ENCODE peak calls at places on chromosomes 12 and 14, in ten cellular contexts. One of them, this sample, is unnamed.
A peak's percentile ranks its signal among the peaks of the same experiment; 100 is the strongest.

GRCh38 chr12:3313655-3314305 is 177.2 kb upstream of the PRMT8 start:
- DNase-seq in SJSA1: peak; percentile 20
- DNase-seq in CD8-positive, alpha-beta memory T cell: no peak
- DNase-seq in CD8-positive, alpha-beta T cell: no peak
- DNase-seq in hepatocyte: no peak
- DNase-seq in heart left ventricle: no peak
- DNase-seq in naive thymus-derived CD4-positive, alpha-beta T cell: no peak
- DNase-seq in uterus: no peak
- DNase-seq in MM.1S: peak; percentile 15
- DNase-seq in heart right ventricle: no peak
- DNase-seq in this sample: peak; percentile 5

GRCh38 chr12:1534708-1535107 is 59.7 kb downstream of the FBXL14 start:
- DNase-seq in SJSA1: no peak
- DNase-seq in CD8-positive, alpha-beta memory T cell: no peak
- DNase-seq in CD8-positive, alpha-beta T cell: no peak
- DNase-seq in hepatocyte: no peak
- DNase-seq in heart left ventricle: no peak
- DNase-seq in naive thymus-derived CD4-positive, alpha-beta T cell: no peak
- DNase-seq in uterus: no peak
- DNase-seq in MM.1S: peak; percentile 83
- DNase-seq in heart right ventricle: no peak
- DNase-seq in this sample: no peak

GRCh38 chr14:22375321-22375930 is 213.6 kb downstream of the DAD1 start:
- DNase-seq in SJSA1: no peak
- DNase-seq in CD8-positive, alpha-beta memory T cell: no peak
- DNase-seq in CD8-positive, alpha-beta T cell: no peak
- DNase-seq in hepatocyte: peak; percentile 71
- DNase-seq in heart left ventricle: no peak
- DNase-seq in naive thymus-derived CD4-positive, alpha-beta T cell: no peak
- DNase-seq in uterus: no peak
- DNase-seq in MM.1S: peak; percentile 55
- DNase-seq in heart right ventricle: no peak
- DNase-seq in this sample: peak; percentile 3

GRCh38 chr14:51581017-51581881 is 70.5 kb upstream of the FRMD6 start:
- DNase-seq in SJSA1: peak; percentile 78
- DNase-seq in CD8-positive, alpha-beta memory T cell: no peak
- DNase-seq in CD8-positive, alpha-beta T cell: no peak
- DNase-seq in hepatocyte: peak; percentile 33
- DNase-seq in heart left ventricle: no peak
- DNase-seq in naive thymus-derived CD4-positive, alpha-beta T cell: no peak
- DNase-seq in uterus: no peak
- DNase-seq in MM.1S: no peak
- DNase-seq in heart right ventricle: no peak
- DNase-seq in this sample: no peak

GRCh38 chr12:6461401-6462233 is 8.9 kb downstream of the VAMP1 start:
- DNase-seq in SJSA1: no peak
- DNase-seq in CD8-positive, alpha-beta memory T cell: peak; percentile 74
- DNase-seq in CD8-positive, alpha-beta T cell: peak; percentile 77
- DNase-seq in hepatocyte: no peak
- DNase-seq in heart left ventricle: peak; percentile 44
- DNase-seq in naive thymus-derived CD4-positive, alpha-beta T cell: peak; percentile 76
- DNase-seq in uterus: no peak
- DNase-seq in MM.1S: peak; percentile 87
- DNase-seq in heart right ventricle: no peak
- DNase-seq in this sample: no peak

GRCh38 chr14:101918125-101918989 is 46.0 kb upstream of the DYNC1H1 start:
- DNase-seq in SJSA1: no peak
- DNase-seq in CD8-positive, alpha-beta memory T cell: no peak
- DNase-seq in CD8-positive, alpha-beta T cell: no peak
- DNase-seq in hepatocyte: no peak
- DNase-seq in heart left ventricle: no peak
- DNase-seq in naive thymus-derived CD4-positive, alpha-beta T cell: no peak
- DNase-seq in uterus: no peak
- DNase-seq in MM.1S: no peak
- DNase-seq in heart right ventricle: no peak
- DNase-seq in this sample: no peak

GRCh38 chr12:68958337-68958736 is 25.4 kb upstream of the CPM start:
- DNase-seq in SJSA1: no peak
- DNase-seq in CD8-positive, alpha-beta memory T cell: no peak
- DNase-seq in CD8-positive, alpha-beta T cell: no peak
- DNase-seq in hepatocyte: no peak
- DNase-seq in heart left ventricle: no peak
- DNase-seq in naive thymus-derived CD4-positive, alpha-beta T cell: peak; percentile 58
- DNase-seq in uterus: no peak
- DNase-seq in MM.1S: no peak
- DNase-seq in heart right ventricle: no peak
- DNase-seq in this sample: no peak

GRCh38 chr12:105337391-105337790 is 6.9 kb downstream of the C12orf75 start:
- DNase-seq in SJSA1: no peak
- DNase-seq in CD8-positive, alpha-beta memory T cell: no peak
- DNase-seq in CD8-positive, alpha-beta T cell: no peak
- DNase-seq in hepatocyte: no peak
- DNase-seq in heart left ventricle: no peak
- DNase-seq in naive thymus-derived CD4-positive, alpha-beta T cell: no peak
- DNase-seq in uterus: no peak
- DNase-seq in MM.1S: no peak
- DNase-seq in heart right ventricle: no peak
- DNase-seq in this sample: no peak

GRCh38 chr12:114835031-114835430 is 151.1 kb upstream of the TBX3 start:
- DNase-seq in SJSA1: peak; percentile 88
- DNase-seq in CD8-positive, alpha-beta memory T cell: no peak
- DNase-seq in CD8-positive, alpha-beta T cell: no peak
- DNase-seq in hepatocyte: no peak
- DNase-seq in heart left ventricle: no peak
- DNase-seq in naive thymus-derived CD4-positive, alpha-beta T cell: no peak
- DNase-seq in uterus: no peak
- DNase-seq in MM.1S: no peak
- DNase-seq in heart right ventricle: no peak
- DNase-seq in this sample: no peak

GRCh38 chr14:72682188-72682587 is 211.7 kb downstream of the DPF3 start:
- DNase-seq in SJSA1: no peak
- DNase-seq in CD8-positive, alpha-beta memory T cell: no peak
- DNase-seq in CD8-positive, alpha-beta T cell: no peak
- DNase-seq in hepatocyte: no peak
- DNase-seq in heart left ventricle: no peak
- DNase-seq in naive thymus-derived CD4-positive, alpha-beta T cell: no peak
- DNase-seq in uterus: no peak
- DNase-seq in MM.1S: no peak
- DNase-seq in heart right ventricle: no peak
- DNase-seq in this sample: no peak

GRCh38 chr12:58583956-58584355 is 336.3 kb downstream of the LRIG3 start:
- DNase-seq in SJSA1: no peak
- DNase-seq in CD8-positive, alpha-beta memory T cell: no peak
- DNase-seq in CD8-positive, alpha-beta T cell: no peak
- DNase-seq in hepatocyte: no peak
- DNase-seq in heart left ventricle: no peak
- DNase-seq in naive thymus-derived CD4-positive, alpha-beta T cell: no peak
- DNase-seq in uterus: no peak
- DNase-seq in MM.1S: no peak
- DNase-seq in heart right ventricle: no peak
- DNase-seq in this sample: no peak

GRCh38 chr14:50953497-50953896 is 9.2 kb upstream of the PYGL start:
- DNase-seq in SJSA1: no peak
- DNase-seq in CD8-positive, alpha-beta memory T cell: no peak
- DNase-seq in CD8-positive, alpha-beta T cell: no peak
- DNase-seq in hepatocyte: no peak
- DNase-seq in heart left ventricle: no peak
- DNase-seq in naive thymus-derived CD4-positive, alpha-beta T cell: no peak
- DNase-seq in uterus: no peak
- DNase-seq in MM.1S: no peak
- DNase-seq in heart right ventricle: no peak
- DNase-seq in this sample: no peak

GRCh38 chr12:128763395-128763794 is 60.4 kb downstream of the SLC15A4 start:
- DNase-seq in SJSA1: no peak
- DNase-seq in CD8-positive, alpha-beta memory T cell: peak; percentile 15
- DNase-seq in CD8-positive, alpha-beta T cell: no peak
- DNase-seq in hepatocyte: no peak
- DNase-seq in heart left ventricle: no peak
- DNase-seq in naive thymus-derived CD4-positive, alpha-beta T cell: no peak
- DNase-seq in uterus: no peak
- DNase-seq in MM.1S: no peak
- DNase-seq in heart right ventricle: no peak
- DNase-seq in this sample: no peak

GRCh38 chr14:104130974-104131651 is 7.3 kb upstream of the KIF26A start:
- DNase-seq in SJSA1: no peak
- DNase-seq in CD8-positive, alpha-beta memory T cell: no peak
- DNase-seq in CD8-positive, alpha-beta T cell: no peak
- DNase-seq in hepatocyte: peak; percentile 71
- DNase-seq in heart left ventricle: peak; percentile 70
- DNase-seq in naive thymus-derived CD4-positive, alpha-beta T cell: no peak
- DNase-seq in uterus: no peak
- DNase-seq in MM.1S: peak; percentile 17
- DNase-seq in heart right ventricle: peak; percentile 62
- DNase-seq in this sample: no peak

GRCh38 chr14:53109028-53109687 is 44.0 kb downstream of the DDHD1 start:
- DNase-seq in SJSA1: peak; percentile 57
- DNase-seq in CD8-positive, alpha-beta memory T cell: peak; percentile 11
- DNase-seq in CD8-positive, alpha-beta T cell: peak; percentile 26
- DNase-seq in hepatocyte: no peak
- DNase-seq in heart left ventricle: no peak
- DNase-seq in naive thymus-derived CD4-positive, alpha-beta T cell: peak; percentile 55
- DNase-seq in uterus: no peak
- DNase-seq in MM.1S: peak; percentile 75
- DNase-seq in heart right ventricle: no peak
- DNase-seq in this sample: no peak

GRCh38 chr14:68473794-68474193 is 319.1 kb downstream of the ZFP36L1 start:
- DNase-seq in SJSA1: no peak
- DNase-seq in CD8-positive, alpha-beta memory T cell: no peak
- DNase-seq in CD8-positive, alpha-beta T cell: no peak
- DNase-seq in hepatocyte: no peak
- DNase-seq in heart left ventricle: no peak
- DNase-seq in naive thymus-derived CD4-positive, alpha-beta T cell: no peak
- DNase-seq in uterus: no peak
- DNase-seq in MM.1S: no peak
- DNase-seq in heart right ventricle: no peak
- DNase-seq in this sample: no peak

GRCh38 chr12:115090783-115091182 is 406.8 kb upstream of the TBX3 start:
- DNase-seq in SJSA1: no peak
- DNase-seq in CD8-positive, alpha-beta memory T cell: no peak
- DNase-seq in CD8-positive, alpha-beta T cell: no peak
- DNase-seq in hepatocyte: no peak
- DNase-seq in heart left ventricle: no peak
- DNase-seq in naive thymus-derived CD4-positive, alpha-beta T cell: no peak
- DNase-seq in uterus: no peak
- DNase-seq in MM.1S: no peak
- DNase-seq in heart right ventricle: no peak
- DNase-seq in this sample: no peak

GRCh38 chr12:116533343-116534248 is 25.6 kb upstream of the MAP1LC3B2 start:
- DNase-seq in SJSA1: peak; percentile 71
- DNase-seq in CD8-positive, alpha-beta memory T cell: peak; percentile 61
- DNase-seq in CD8-positive, alpha-beta T cell: peak; percentile 74
- DNase-seq in hepatocyte: peak; percentile 90
- DNase-seq in heart left ventricle: peak; percentile 67
- DNase-seq in naive thymus-derived CD4-positive, alpha-beta T cell: peak; percentile 79
- DNase-seq in uterus: peak; percentile 94
- DNase-seq in MM.1S: peak; percentile 57
- DNase-seq in heart right ventricle: peak; percentile 79
- DNase-seq in this sample: peak; percentile 36
- H3K27ac ChIP-seq in SJSA1: no peak overlapping the region
- H3K27ac ChIP-seq in CD8-positive, alpha-beta memory T cell: peak overlapping the region; percentile 24
- H3K27ac ChIP-seq in CD8-positive, alpha-beta T cell: no peak overlapping the region
- H3K27ac ChIP-seq in hepatocyte: peak overlapping the region; percentile 79
- H3K27ac ChIP-seq in heart left ventricle: no peak overlapping the region
- H3K27ac ChIP-seq in naive thymus-derived CD4-positive, alpha-beta T cell: peak overlapping the region; percentile 47
- H3K27ac ChIP-seq in uterus: peak overlapping the region; percentile 87
- H3K27ac ChIP-seq in MM.1S: peak overlapping the region; percentile 45
- H3K27ac ChIP-seq in heart right ventricle: no peak overlapping the region
- H3K27ac ChIP-seq in this sample: peak overlapping the region; percentile 49

GRCh38 chr12:41032386-41032785 is 155.7 kb upstream of the PDZRN4 start:
- DNase-seq in SJSA1: no peak
- DNase-seq in CD8-positive, alpha-beta memory T cell: no peak
- DNase-seq in CD8-positive, alpha-beta T cell: no peak
- DNase-seq in hepatocyte: no peak
- DNase-seq in heart left ventricle: no peak
- DNase-seq in naive thymus-derived CD4-positive, alpha-beta T cell: no peak
- DNase-seq in uterus: no peak
- DNase-seq in MM.1S: no peak
- DNase-seq in heart right ventricle: no peak
- DNase-seq in this sample: no peak

DNA sequence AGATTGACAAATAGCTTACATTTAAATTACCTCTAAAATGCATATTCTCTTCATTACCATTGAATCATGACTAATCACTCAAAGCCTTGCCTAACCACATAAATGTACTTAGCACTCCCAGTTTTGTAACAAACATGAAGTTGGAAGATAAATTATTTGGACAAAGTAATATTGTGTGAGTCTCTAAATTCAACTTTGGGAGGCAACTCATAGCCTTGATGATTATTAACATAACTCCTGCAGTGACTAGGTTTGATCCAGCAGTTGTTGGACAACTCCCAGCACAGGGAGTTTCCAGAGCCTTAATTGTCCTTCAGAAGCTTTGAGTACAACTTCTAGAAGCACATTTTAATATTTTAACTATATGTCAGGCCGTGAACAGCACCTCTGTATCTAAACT is 153.4 kb upstream of the PDZRN4 start:
- DNase-seq in SJSA1: no peak
- DNase-seq in CD8-positive, alpha-beta memory T cell: no peak
- DNase-seq in CD8-positive, alpha-beta T cell: no peak
- DNase-seq in hepatocyte: no peak
- DNase-seq in heart left ventricle: no peak
- DNase-seq in naive thymus-derived CD4-positive, alpha-beta T cell: no peak
- DNase-seq in uterus: no peak
- DNase-seq in MM.1S: no peak
- DNase-seq in heart right ventricle: no peak
- DNase-seq in this sample: no peak
- H3K27ac ChIP-seq in SJSA1: no peak overlapping the region
- H3K27ac ChIP-seq in CD8-positive, alpha-beta memory T cell: no peak overlapping the region
- H3K27ac ChIP-seq in CD8-positive, alpha-beta T cell: no peak overlapping the region
- H3K27ac ChIP-seq in hepatocyte: no peak overlapping the region
- H3K27ac ChIP-seq in heart left ventricle: no peak overlapping the region
- H3K27ac ChIP-seq in naive thymus-derived CD4-positive, alpha-beta T cell: no peak overlapping the region
- H3K27ac ChIP-seq in uterus: no peak overlapping the region
- H3K27ac ChIP-seq in MM.1S: no peak overlapping the region
- H3K27ac ChIP-seq in heart right ventricle: no peak overlapping the region
- H3K27ac ChIP-seq in this sample: no peak overlapping the region

GRCh38 chr12:119931402-119931801 is 54.3 kb upstream of the CIT start:
- DNase-seq in SJSA1: no peak
- DNase-seq in CD8-positive, alpha-beta memory T cell: no peak
- DNase-seq in CD8-positive, alpha-beta T cell: no peak
- DNase-seq in hepatocyte: no peak
- DNase-seq in heart left ventricle: no peak
- DNase-seq in naive thymus-derived CD4-positive, alpha-beta T cell: no peak
- DNase-seq in uterus: no peak
- DNase-seq in MM.1S: no peak
- DNase-seq in heart right ventricle: no peak
- DNase-seq in this sample: no peak
- H3K27ac ChIP-seq in SJSA1: no peak overlapping the region
- H3K27ac ChIP-seq in CD8-positive, alpha-beta memory T cell: no peak overlapping the region
- H3K27ac ChIP-seq in CD8-positive, alpha-beta T cell: no peak overlapping the region
- H3K27ac ChIP-seq in hepatocyte: no peak overlapping the region
- H3K27ac ChIP-seq in heart left ventricle: no peak overlapping the region
- H3K27ac ChIP-seq in naive thymus-derived CD4-positive, alpha-beta T cell: no peak overlapping the region
- H3K27ac ChIP-seq in uterus: no peak overlapping the region
- H3K27ac ChIP-seq in MM.1S: no peak overlapping the region
- H3K27ac ChIP-seq in heart right ventricle: no peak overlapping the region
- H3K27ac ChIP-seq in this sample: no peak overlapping the region

DNA sequence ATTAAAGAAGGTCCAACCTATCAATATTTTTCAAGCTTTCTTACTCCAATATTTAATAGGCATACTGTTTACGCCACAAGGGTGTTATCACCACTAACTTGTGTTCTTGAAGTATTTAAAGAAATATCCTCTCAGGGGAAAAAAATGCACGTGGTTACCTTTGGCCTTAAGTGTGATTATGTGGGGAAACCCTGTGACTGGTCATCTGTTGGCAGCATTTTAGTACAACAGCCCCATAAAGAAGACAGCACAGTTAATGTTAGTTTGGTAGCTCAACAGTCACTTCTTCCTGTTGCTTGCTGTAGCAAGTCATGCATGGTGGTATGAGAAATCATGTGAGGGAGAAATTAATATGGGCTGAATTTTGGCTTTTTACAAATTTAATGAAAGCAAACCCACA is 1021.5 kb upstream of the TMEM132C start:
- DNase-seq in SJSA1: no peak
- DNase-seq in CD8-positive, alpha-beta memory T cell: no peak
- DNase-seq in CD8-positive, alpha-beta T cell: no peak
- DNase-seq in hepatocyte: no peak
- DNase-seq in heart left ventricle: no peak
- DNase-seq in naive thymus-derived CD4-positive, alpha-beta T cell: no peak
- DNase-seq in uterus: no peak
- DNase-seq in MM.1S: no peak
- DNase-seq in heart right ventricle: no peak
- DNase-seq in this sample: no peak
- H3K27ac ChIP-seq in SJSA1: no peak overlapping the region
- H3K27ac ChIP-seq in CD8-positive, alpha-beta memory T cell: no peak overlapping the region
- H3K27ac ChIP-seq in CD8-positive, alpha-beta T cell: no peak overlapping the region
- H3K27ac ChIP-seq in hepatocyte: no peak overlapping the region
- H3K27ac ChIP-seq in heart left ventricle: no peak overlapping the region
- H3K27ac ChIP-seq in naive thymus-derived CD4-positive, alpha-beta T cell: no peak overlapping the region
- H3K27ac ChIP-seq in uterus: no peak overlapping the region
- H3K27ac ChIP-seq in MM.1S: no peak overlapping the region
- H3K27ac ChIP-seq in heart right ventricle: no peak overlapping the region
- H3K27ac ChIP-seq in this sample: no peak overlapping the region